ENCODE peak calls at places on chromosomes 5 and 9, in six cellular contexts. G is PC-3, Y is HCT116, J is IMR-90, D is mesendoderm, B is neural progenitor cell. O is an unnamed sample.

GRCh38 chr9:105957830-105958229 is 263.5 kb downstream of the TMEM38B start:
- DNase-seq in B (peak; percentile 26), G (peak; percentile 23), D (peak; percentile 55), Y (no peak), J (no peak), O (peak; percentile 65)

GRCh38 chr9:121784706-121785426 is 133.4 kb downstream of the DAB2IP start:
- DNase-seq in J (no peak), Y (no peak), G (no peak), D (peak; percentile 28), B (peak; percentile 35), O (peak; percentile 76)

GRCh38 chr5:119435436-119436132 is 16.7 kb upstream of the HSD17B4 start:
- DNase-seq in G (peak; percentile 65), D (peak; percentile 82), B (peak; percentile 68), Y (no peak), J (peak; percentile 52), O (peak; percentile 92)

GRCh38 chr9:127809562-127810377 is 7.1 kb downstream of the FPGS start:
- DNase-seq in G (no peak), B (peak; percentile 87), D (peak; percentile 77), J (no peak), Y (no peak), O (peak; percentile 94)

GRCh38 chr9:137592767-137593166 is 2.5 kb upstream of the ZMYND19 start:
- DNase-seq in G (no peak), J (no peak), D (no peak), B (no peak), Y (no peak), O (no peak)

GRCh38 chr5:109215040-109215439 is 194.7 kb downstream of the PJA2 start:
- DNase-seq in J (no peak), Y (no peak), G (no peak), B (no peak), D (no peak), O (no peak)

GRCh38 chr5:177309351-177310191 is 2.1 kb downstream of the MXD3 start:
- DNase-seq in G (peak; percentile 94), D (peak; percentile 96), J (peak; percentile 65), Y (peak; percentile 81), B (peak; percentile 81), O (peak; percentile 96)

GRCh38 chr5:169717298-169717697 is 80.2 kb downstream of the DOCK2 start:
- DNase-seq in G (peak; percentile 90), J (peak; percentile 30), B (no peak), Y (no peak), D (no peak), O (no peak)

GRCh38 chr5:56814963-56815656 is at the start of gene MAP3K1:
- DNase-seq in J (peak; percentile 60), G (peak; percentile 76), Y (no peak), B (peak; percentile 91), D (peak; percentile 84), O (peak; percentile 91)

GRCh38 chr5:174058433-174059122 is 13.1 kb downstream of the NSG2 start:
- DNase-seq in B (no peak), Y (no peak), G (no peak), D (no peak), J (no peak), O (peak; percentile 7)

GRCh38 chr5:44862808-44863207 is 54.1 kb downstream of the MRPS30 start:
- DNase-seq in J (peak; percentile 1), D (peak; percentile 5), B (no peak), G (peak; percentile 68), Y (peak; percentile 41), O (no peak)

GRCh38 chr9:94649100-94649855 is 10.0 kb upstream of the FBP1 start:
- DNase-seq in B (no peak), D (no peak), Y (no peak), G (peak; percentile 94), J (peak; percentile 28), O (no peak)

GRCh38 chr5:123752576-123752975 is 240.6 kb downstream of the CSNK1G3 start:
- DNase-seq in B (no peak), G (peak; percentile 25), D (no peak), J (peak; percentile 89), Y (no peak), O (no peak)

GRCh38 chr5:10672285-10673044 is 88.6 kb downstream of the DAP start:
- DNase-seq in Y (no peak), J (no peak), B (no peak), G (no peak), D (no peak), O (no peak)

GRCh38 chr9:104110509-104110908 is 16.4 kb downstream of the SMC2 start:
- DNase-seq in B (no peak), J (no peak), D (no peak), G (no peak), Y (no peak), O (no peak)

GRCh38 chr5:35926389-35927051 is 11.9 kb downstream of the CAPSL start:
- DNase-seq in B (peak; percentile 76), D (peak; percentile 73), J (peak; percentile 50), Y (peak; percentile 28), G (peak; percentile 84), O (peak; percentile 87)

GRCh38 chr9:34187891-34188240 is 9.0 kb downstream of the UBAP1 start:
- DNase-seq in Y (no peak), G (no peak), J (no peak), B (no peak), D (no peak), O (no peak)

GRCh38 chr5:65506961-65507360 is 25.2 kb upstream of the ADAMTS6 start:
- DNase-seq in G (no peak), Y (no peak), J (peak; percentile 65), D (no peak), B (no peak), O (no peak)

GRCh38 chr5:142853682-142854081 is 83.5 kb downstream of the ARHGAP26 start:
- DNase-seq in Y (no peak), G (no peak), J (no peak), D (no peak), B (no peak), O (no peak)

GRCh38 chr9:134326754-134327526 is 685 bp downstream of the RXRA start:
- DNase-seq in D (peak; percentile 23), G (peak; percentile 8), Y (no peak), J (peak; percentile 31), B (peak; percentile 67), O (peak; percentile 74)

GRCh38 chr9:131116281-131117101 is 8.9 kb upstream of the NUP214 start:
- DNase-seq in B (no peak), D (no peak), G (no peak), J (no peak), Y (no peak), O (no peak)

GRCh38 chr5:141771562-141771961 is 89.5 kb upstream of the ARAP3 start:
- DNase-seq in D (no peak), Y (no peak), J (no peak), G (no peak), B (no peak), O (no peak)

GRCh38 chr5:71924325-71924724 is 182.9 kb upstream of the MAP1B start:
- DNase-seq in G (no peak), Y (no peak), J (peak; percentile 20), D (no peak), B (no peak), O (no peak)

GRCh38 chr5:166509085-166509484 is 1782.4 kb upstream of the WWC1 start:
- DNase-seq in Y (no peak), D (peak; percentile 59), G (no peak), J (no peak), B (peak; percentile 84), O (peak; percentile 53)

GRCh38 chr5:25568294-25568693 is 923.5 kb upstream of the CDH10 start:
- DNase-seq in G (no peak), J (no peak), Y (no peak), B (no peak), D (peak; percentile 44), O (no peak)

GRCh38 chr5:25573691-25574090 is 928.9 kb upstream of the CDH10 start:
- DNase-seq in B (peak; percentile 35), Y (no peak), G (no peak), D (peak; percentile 82), J (no peak), O (peak; percentile 68)

GRCh38 chr5:25568989-25569625 is 924.3 kb upstream of the CDH10 start:
- DNase-seq in D (peak; percentile 25), J (no peak), B (no peak), G (no peak), Y (no peak), O (no peak)

GRCh38 chr5:25567881-25568280 is 923.1 kb upstream of the CDH10 start:
- DNase-seq in Y (no peak), J (no peak), B (no peak), D (no peak), G (no peak), O (no peak)

DNA sequence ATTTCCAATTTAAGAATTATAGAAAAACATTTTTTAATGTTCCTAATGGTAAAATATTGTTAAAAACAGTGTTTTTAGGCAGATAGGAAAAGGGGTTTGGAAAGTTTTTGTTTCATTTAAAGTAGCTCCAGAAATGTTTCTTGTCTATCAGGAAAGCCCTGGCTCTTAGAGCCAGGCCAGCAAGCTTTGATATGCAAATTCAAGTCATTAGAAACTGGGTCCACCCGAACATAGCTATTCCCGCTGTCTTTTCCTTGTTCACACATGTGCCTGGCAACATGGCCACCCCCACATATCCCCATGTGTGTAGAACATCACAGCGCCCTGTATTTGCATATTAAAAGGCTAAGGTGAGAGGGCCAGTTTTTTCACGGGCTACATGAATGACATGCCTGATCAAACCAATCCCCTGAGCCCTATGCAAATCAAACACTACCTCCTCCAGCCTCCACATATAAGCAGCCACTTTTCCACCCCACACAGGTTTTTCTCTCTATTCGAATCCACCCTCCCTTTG is 925.3 kb upstream of the CDH10 start:
- DNase-seq in J (no peak), B (no peak), Y (no peak), G (no peak), D (peak; percentile 31), O (peak; percentile 69)
- H3K4me1 ChIP-seq in J (no peaks in the 10 kb centered on the region), B (peaks cover 6% of the 10 kb centered on the region), Y (no peaks in the 10 kb centered on the region), G (no peaks in the 10 kb centered on the region), D (peaks cover 4% of the 10 kb centered on the region), O (peaks cover 4% of the 10 kb centered on the region)

DNA sequence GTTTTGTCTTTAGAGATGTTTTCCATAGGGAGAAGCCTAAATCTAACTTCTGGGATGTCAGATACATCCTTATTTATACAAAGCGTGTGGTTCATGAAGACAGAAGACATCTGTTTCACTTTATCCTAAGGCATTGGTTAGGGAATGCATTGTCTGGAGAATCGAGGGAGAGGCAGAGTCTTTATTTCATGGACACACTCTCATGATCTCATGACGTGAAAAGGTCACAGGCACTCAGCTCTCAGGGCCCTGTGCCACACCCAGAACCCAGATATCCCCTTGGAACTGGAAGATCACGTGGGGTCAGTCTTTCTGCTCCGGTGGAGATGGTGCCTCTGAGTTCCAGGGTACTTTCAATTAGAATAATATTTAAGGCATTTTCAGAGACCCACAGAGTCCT is 378.1 kb downstream of the MTRR start:
- DNase-seq in D (no peak), G (no peak), B (no peak), J (no peak), Y (no peak), O (no peak)
- H3K9ac ChIP-seq in D (no peak overlapping the region), G (no peak overlapping the region), B (no peak overlapping the region), J (no peak overlapping the region), Y (no peak overlapping the region), O (no peak overlapping the region)

GRCh38 chr9:135993840-135994776 is 32.9 kb upstream of the UBAC1 start:
- DNase-seq in B (peak; percentile 56), Y (no peak), G (no peak), J (no peak), D (no peak), O (no peak)
- H3K4me1 ChIP-seq in B (peaks cover 43% of the 10 kb centered on the region), Y (peaks cover 12% of the 10 kb centered on the region), G (peaks cover 16% of the 10 kb centered on the region), J (peaks cover 21% of the 10 kb centered on the region), D (peaks cover 6% of the 10 kb centered on the region), O (peaks cover 5% of the 10 kb centered on the region)

DNA sequence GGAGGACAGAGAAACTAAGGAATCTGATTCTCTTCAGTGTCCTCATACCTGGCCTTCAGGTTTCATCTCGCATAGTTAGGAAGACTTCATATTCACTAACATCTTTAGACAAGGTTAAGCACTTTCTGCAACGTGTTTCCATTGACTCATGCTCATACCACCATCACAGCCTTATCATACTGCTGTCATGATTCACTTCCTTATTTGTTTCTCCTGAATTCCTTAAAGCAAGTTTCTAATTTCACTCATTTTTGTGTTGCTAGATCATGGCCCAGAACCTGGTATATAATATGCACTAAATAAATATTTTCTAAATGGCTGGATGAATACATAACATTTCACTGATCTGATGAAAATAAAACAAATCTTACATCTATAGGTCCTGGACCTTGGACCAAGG is 472.9 kb downstream of the PRELID2 start:
- DNase-seq in Y (no peak), J (peak; percentile 93), G (peak; percentile 75), D (no peak), B (no peak), O (no peak)
- H3K9ac ChIP-seq in Y (no peak overlapping the region), J (no peak overlapping the region), G (no peak overlapping the region), D (no peak overlapping the region), B (no peak overlapping the region), O (no peak overlapping the region)